ENCODE peak calls at places on chromosomes 11 and 22, in four cellular contexts. G is CD4-positive, alpha-beta T cell; C is tibial artery; F is pancreas. S is an unnamed sample.
A peak's percentile ranks its signal among the peaks of the same experiment; 100 is the strongest.

GRCh38 chr11:111589114-111589513 is 13.1 kb upstream of the SIK2 start:
- DNase-seq in G (no peak), C (no peak), F (no peak), S (no peak)

GRCh38 chr11:67303132-67303988 is at the start of gene SSH3:
- DNase-seq in G (no peak), F (peak; percentile 85), C (peak; percentile 89), S (peak; percentile 64)

GRCh38 chr11:69218271-69218682 is 62.5 kb downstream of the SMIM38 start:
- DNase-seq in F (no peak), C (no peak), G (no peak), S (peak; percentile 2)

GRCh38 chr11:47186937-47187681 is 875 bp upstream of the PACSIN3 start:
- DNase-seq in G (no peak), F (peak; percentile 74), C (peak; percentile 91), S (peak; percentile 67)

GRCh38 chr22:38751422-38752346 is 4.1 kb downstream of the SUN2 start:
- DNase-seq in G (peak; percentile 61), C (no peak), F (no peak), S (no peak)

GRCh38 chr11:113773092-113773415 is 438 bp downstream of the ZW10 start:
- DNase-seq in C (no peak), G (no peak), F (no peak), S (peak; percentile 26)

GRCh38 chr11:112780351-112781043 is 180.7 kb upstream of the NCAM1 start:
- DNase-seq in C (no peak), G (no peak), F (no peak), S (peak; percentile 50)

GRCh38 chr22:38220653-38221386 is 19.0 kb downstream of the MAFF start:
- DNase-seq in F (no peak), C (no peak), G (no peak), S (no peak)

GRCh38 chr22:19361501-19362103 is 69.9 kb downstream of the HIRA start:
- DNase-seq in C (no peak), F (no peak), G (no peak), S (no peak)

GRCh38 chr11:2738551-2739431 is 39.0 kb upstream of the KCNQ1OT1 start:
- DNase-seq in C (no peak), F (no peak), G (no peak), S (no peak)

GRCh38 chr11:50214376-50214775 is 181.7 kb downstream of the OR4C45 start:
- DNase-seq in G (no peak), C (no peak), F (no peak), S (no peak)

GRCh38 chr11:44979536-44980399 is 29.1 kb upstream of the TP53I11 start:
- DNase-seq in C (no peak), F (peak; percentile 91), G (no peak), S (peak; percentile 44)

GRCh38 chr11:3382613-3383275 is 3.8 kb upstream of the ZNF195 start:
- DNase-seq in F (no peak), C (no peak), G (no peak), S (no peak)

GRCh38 chr11:1864216-1864615 is 11.3 kb downstream of the LSP1 start:
- DNase-seq in G (no peak), F (no peak), C (no peak), S (no peak)

GRCh38 chr22:38820021-38820420 is 23.8 kb downstream of the NPTXR start:
- DNase-seq in C (no peak), F (no peak), G (no peak), S (no peak)

GRCh38 chr22:23219787-23220484 is 39.6 kb downstream of the BCR start:
- DNase-seq in F (no peak), C (peak; percentile 79), G (peak; percentile 28), S (peak; percentile 84)

GRCh38 chr22:31106651-31107205 is 640 bp downstream of the SELENOM start:
- DNase-seq in C (no peak), F (peak; percentile 48), G (no peak), S (peak; percentile 33)

GRCh38 chr22:25166266-25167056 is 33.2 kb upstream of the CRYBB3 start:
- DNase-seq in G (no peak), F (no peak), C (no peak), S (no peak)

DNA sequence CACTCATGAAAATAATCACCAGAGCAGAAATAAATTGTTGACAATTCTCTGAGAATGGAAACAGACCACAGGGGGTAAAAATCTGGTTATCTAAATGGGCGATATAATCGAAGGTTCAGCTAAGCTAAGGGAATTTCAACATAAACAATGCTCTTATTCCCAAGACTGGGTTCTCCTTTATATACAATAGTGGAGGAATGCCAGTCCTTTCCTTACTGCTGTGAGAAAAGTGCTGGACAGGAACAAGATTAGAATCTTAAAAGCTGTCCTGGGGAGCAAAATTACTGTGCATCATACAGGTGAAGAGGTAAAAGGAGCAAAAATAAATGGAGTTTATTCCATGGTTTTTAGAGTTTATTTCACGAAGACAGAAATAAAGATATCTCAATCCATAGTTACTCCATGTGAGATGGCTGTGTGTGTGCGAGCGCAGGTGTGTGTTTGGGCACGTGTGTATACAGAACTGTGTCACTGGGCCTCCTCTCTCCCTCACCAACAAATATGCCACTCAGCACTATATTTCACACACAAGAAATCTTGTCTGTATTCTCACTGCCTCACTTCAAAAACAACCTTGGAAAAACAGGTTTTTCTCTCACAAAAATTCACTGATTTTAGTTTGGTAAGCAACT is 385.6 kb downstream of the DCDC1 start:
- DNase-seq in F (no peak), G (no peak), C (no peak), S (no peak)
- H3K27ac ChIP-seq in F (no peak overlapping the region), G (no peak overlapping the region), C (no peak overlapping the region), S (peak overlapping the region; percentile 78)

GRCh38 chr11:32586576-32587190 is 3.1 kb downstream of the EIF3M start:
- DNase-seq in G (no peak), C (no peak), F (no peak), S (no peak)
- TF ChIP-seq CTCF in G (no peak), C (no peak), F (no peak), S (no peak)

GRCh38 chr22:22048318-22048942 is 65.8 kb upstream of the TOP3B start:
- DNase-seq in G (no peak), F (no peak), C (no peak), S (no peak)

GRCh38 chr22:22047776-22048175 is 65.2 kb upstream of the TOP3B start:
- DNase-seq in C (no peak), F (no peak), G (no peak), S (no peak)

GRCh38 chr22:22048981-22049531 is 66.5 kb upstream of the TOP3B start:
- DNase-seq in G (no peak), C (no peak), F (no peak), S (no peak)

GRCh38 chr22:22050141-22050775 is 67.7 kb upstream of the TOP3B start:
- DNase-seq in G (no peak), F (no peak), C (no peak), S (no peak)

DNA sequence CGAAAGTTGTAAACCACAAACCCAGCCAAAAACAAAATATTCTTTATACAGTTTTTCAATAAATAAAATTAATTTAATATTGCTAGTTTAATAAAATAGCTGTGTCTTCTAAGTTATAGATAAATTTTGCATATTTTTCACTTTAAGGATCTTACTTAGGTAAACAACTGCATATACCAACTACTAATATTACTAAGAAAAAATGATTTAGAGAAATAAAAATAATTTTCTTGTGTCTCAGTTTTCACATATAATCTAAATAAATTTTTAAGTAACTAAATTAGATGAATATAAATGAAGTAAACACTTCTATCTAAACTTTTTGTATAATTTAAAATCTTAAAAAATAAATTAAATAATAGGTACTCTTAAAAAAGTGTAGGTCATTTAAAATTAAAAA is 67.1 kb upstream of the TOP3B start:
- DNase-seq in G (no peak), C (no peak), F (no peak), S (no peak)
- H3K27ac ChIP-seq in G (no peak overlapping the region), C (no peak overlapping the region), F (no peak overlapping the region), S (no peak overlapping the region)

GRCh38 chr11:131866535-131867400 is 496.4 kb downstream of the NTM start:
- DNase-seq in G (no peak), C (no peak), F (no peak), S (no peak)
- TF ChIP-seq CTCF in G (no peak), C (no peak), F (no peak), S (no peak)

GRCh38 chr11:63769719-63770443 is 1.3 kb upstream of the ZFTA start:
- DNase-seq in C (no peak), G (no peak), F (no peak), S (no peak)
- H3K27ac ChIP-seq in C (peak overlapping the region; percentile 89), G (no peak overlapping the region), F (no peak overlapping the region), S (no peak overlapping the region)

GRCh38 chr11:21933095-21933494 is 259.8 kb upstream of the ANO5 start:
- DNase-seq in C (no peak), F (no peak), G (no peak), S (no peak)
- TF ChIP-seq CTCF in C (peak; percentile 33), F (peak; percentile 56), G (no peak), S (peak; percentile 34)

S was measured in adrenal gland.